ENCODE peak calls at places on chromosomes 1 and 21, in ten cellular contexts. Z is mesothelial cell of epicardium, E is astrocyte of the spinal cord, D is endothelial cell, L is neural progenitor cell, O is GM06990, R is ovary, J is right lobe of liver, M is pancreas, G is osteoblast. W is an unnamed sample.

GRCh38 chr1:202702088-202702487 is 8.2 kb downstream of the SYT2 start:
- DNase-seq in D (no peak), L (peak; percentile 39), R (no peak), G (no peak), O (no peak), M (no peak), J (no peak), Z (no peak), E (no peak), W (no peak)

GRCh38 chr1:40450491-40451237 is 388 bp downstream of the ZFP69B start:
- DNase-seq in D (no peak), R (peak; percentile 30), O (peak; percentile 84), Z (no peak), G (peak; percentile 82), M (peak; percentile 55), E (peak; percentile 76), L (peak; percentile 22), J (peak; percentile 62), W (peak; percentile 21)

GRCh38 chr1:200628223-200628868 is 7.8 kb upstream of the KIF14 start:
- DNase-seq in G (no peak), Z (no peak), J (no peak), L (no peak), R (no peak), E (no peak), O (peak; percentile 81), D (no peak), M (no peak), W (no peak)

GRCh38 chr21:17780539-17780938 is 38.6 kb downstream of the C21orf91 start:
- DNase-seq in G (no peak), J (no peak), M (no peak), L (peak; percentile 13), Z (no peak), R (no peak), D (no peak), E (no peak), O (peak; percentile 83), W (no peak)

GRCh38 chr1:64348270-64348669 is 121.7 kb upstream of the CACHD1 start:
- DNase-seq in G (no peak), M (no peak), E (no peak), Z (no peak), D (no peak), O (no peak), R (no peak), J (no peak), L (no peak), W (no peak)

GRCh38 chr1:183942933-183943693 is 94.4 kb downstream of the COLGALT2 start:
- DNase-seq in Z (no peak), J (no peak), R (no peak), D (no peak), L (peak; percentile 84), G (peak; percentile 93), O (no peak), M (no peak), E (peak; percentile 99), W (no peak)

GRCh38 chr1:199122532-199123311 is 483.9 kb downstream of the PTPRC start:
- DNase-seq in O (no peak), D (no peak), G (no peak), M (no peak), Z (no peak), R (no peak), E (peak; percentile 59), L (no peak), J (no peak), W (no peak)

GRCh38 chr1:117759535-117759934 is 153.7 kb downstream of the TENT5C start:
- DNase-seq in G (no peak), L (no peak), Z (no peak), R (no peak), M (no peak), E (no peak), J (no peak), D (no peak), O (no peak), W (no peak)

GRCh38 chr1:117388328-117388727 is 21.1 kb downstream of the MAN1A2 start:
- DNase-seq in G (no peak), Z (no peak), R (no peak), E (no peak), M (no peak), J (no peak), D (no peak), O (no peak), L (no peak), W (no peak)

GRCh38 chr1:174005032-174005431 is 17.1 kb downstream of the RC3H1 start:
- DNase-seq in E (peak; percentile 20), M (no peak), J (no peak), O (peak; percentile 66), D (no peak), R (no peak), G (peak; percentile 84), L (no peak), Z (no peak), W (no peak)

GRCh38 chr1:230702934-230703678 is 10.8 kb downstream of the AGT start:
- DNase-seq in E (no peak), R (no peak), Z (no peak), O (no peak), M (no peak), G (no peak), J (no peak), L (peak; percentile 14), D (no peak), W (no peak)

GRCh38 chr1:234186037-234186688 is 187.1 kb upstream of the COA6 start:
- DNase-seq in J (peak; percentile 82), M (no peak), G (no peak), L (no peak), E (peak; percentile 91), D (no peak), R (no peak), O (no peak), Z (no peak), W (no peak)

GRCh38 chr1:183757061-183757460 is 47.9 kb upstream of the RGL1 start:
- DNase-seq in E (peak; percentile 77), R (no peak), Z (no peak), D (no peak), O (no peak), J (no peak), G (peak; percentile 84), M (no peak), L (no peak), W (no peak)

GRCh38 chr1:22048351-22049192 is 3.9 kb upstream of the CDC42 start:
- DNase-seq in L (no peak), D (no peak), O (no peak), E (no peak), G (peak; percentile 86), J (no peak), Z (no peak), R (no peak), M (no peak), W (no peak)

GRCh38 chr21:34794686-34795085 is 125.9 kb downstream of the CLIC6 start:
- DNase-seq in O (no peak), Z (no peak), E (no peak), D (no peak), J (no peak), R (no peak), G (no peak), L (no peak), M (no peak), W (no peak)

GRCh38 chr1:168428063-168428731 is 115.6 kb downstream of the XCL2 start:
- DNase-seq in M (no peak), Z (no peak), D (no peak), O (no peak), R (peak; percentile 34), J (no peak), L (no peak), G (peak; percentile 87), E (no peak), W (no peak)

GRCh38 chr1:97243973-97244560 is 522.5 kb downstream of the PTBP2 start:
- DNase-seq in O (no peak), D (no peak), J (no peak), R (no peak), L (peak; percentile 15), E (peak; percentile 43), Z (no peak), M (no peak), G (no peak), W (no peak)
- TF ChIP-seq CTCF in O (peak; percentile 23), D (peak; percentile 79), J (peak; percentile 47), R (no peak), L (peak; percentile 64), E (peak; percentile 42), Z (peak; percentile 68), M (no peak), G (peak; percentile 56), W (peak; percentile 10)

DNA sequence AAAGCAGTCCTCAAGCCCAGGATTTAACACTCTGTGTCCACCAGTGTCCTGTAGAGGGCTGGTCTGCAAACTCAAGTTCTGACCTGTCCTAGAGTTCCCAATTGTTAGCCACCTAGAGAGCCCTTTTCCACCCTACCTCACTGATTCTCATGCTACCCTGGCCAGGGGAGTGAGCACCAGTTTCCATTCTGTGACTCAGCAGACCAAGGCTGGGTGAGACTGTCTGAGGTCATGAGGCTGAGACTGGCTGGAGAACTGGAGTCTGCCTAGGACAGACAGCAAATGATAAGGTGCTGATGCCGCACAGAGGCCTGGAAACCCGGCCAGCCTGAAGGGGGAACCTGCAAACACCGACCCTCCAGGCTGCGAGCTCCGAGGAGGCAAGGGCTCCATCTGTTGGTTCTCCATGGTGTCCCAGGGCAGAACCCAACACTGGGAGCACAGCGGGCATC is 13.7 kb downstream of the GLIS1 start:
- DNase-seq in R (no peak), L (peak; percentile 72), D (peak; percentile 57), M (no peak), G (peak; percentile 77), E (peak; percentile 67), J (no peak), Z (no peak), O (no peak), W (no peak)
- TF ChIP-seq CTCF in R (no peak), L (peak; percentile 55), D (no peak), M (no peak), G (no peak), E (peak; percentile 41), J (no peak), Z (no peak), O (peak; percentile 12), W (no peak)

DNA sequence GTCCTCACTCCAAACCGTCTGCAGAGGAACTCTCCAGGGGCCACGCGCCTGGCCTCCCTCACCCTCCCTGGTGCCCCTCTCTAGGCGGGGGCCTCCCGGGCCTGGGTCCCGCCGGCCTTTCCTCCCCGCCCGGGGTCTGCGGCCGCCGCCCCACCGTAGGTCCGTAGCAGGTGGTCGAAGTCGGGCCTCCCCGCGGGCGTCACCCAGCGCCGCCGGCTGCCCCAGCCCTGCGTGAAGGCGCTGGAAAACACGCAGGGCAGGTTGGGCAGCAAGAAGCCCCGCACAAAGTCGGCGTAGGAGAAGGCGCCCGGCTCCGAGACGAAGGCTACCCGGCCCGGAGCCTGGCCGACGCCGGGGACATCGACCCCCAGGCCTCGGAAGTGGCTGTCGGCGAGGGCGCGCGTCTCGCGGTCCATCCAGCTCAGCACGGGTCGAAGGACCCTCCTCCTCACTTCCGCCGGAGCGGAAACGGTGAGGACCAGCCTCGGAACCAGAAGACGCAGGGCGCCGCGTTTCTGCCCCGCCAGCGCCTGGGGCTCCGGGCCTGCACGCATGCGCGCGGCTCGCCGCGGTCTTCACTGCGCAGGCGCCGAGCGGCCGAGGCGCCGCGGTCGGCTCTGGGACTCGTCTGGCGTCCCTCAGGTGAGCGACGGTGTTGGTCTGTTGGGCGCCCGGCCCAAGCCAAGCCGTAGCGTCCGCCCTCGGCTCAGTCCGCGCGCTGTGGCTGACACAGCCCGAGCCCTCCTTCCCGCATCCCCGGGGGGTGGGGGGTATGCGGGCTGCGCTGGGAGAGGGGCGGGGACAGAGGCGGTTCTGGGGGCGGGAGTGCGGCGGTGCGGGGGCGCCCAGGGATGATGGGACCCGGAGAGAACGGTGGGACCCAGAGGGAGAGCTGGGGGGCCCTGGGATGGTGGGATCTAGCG is at the start of the genes JMJD4 and SNAP47:
- DNase-seq in J (peak; percentile 92), G (peak; percentile 100), Z (peak; percentile 85), D (peak; percentile 91), R (peak; percentile 95), L (peak; percentile 96), E (peak; percentile 93), O (peak; percentile 94), M (peak; percentile 98), W (no peak)
- TF ChIP-seq CTCF in J (no peak), G (no peak), Z (no peak), D (no peak), R (no peak), L (no peak), E (no peak), O (no peak), M (no peak), W (no peak)

GRCh38 chr1:208045410-208046252 is 134.7 kb upstream of the CD34 start:
- DNase-seq in D (no peak), Z (no peak), E (no peak), J (no peak), G (no peak), O (no peak), M (peak; percentile 82), L (no peak), R (no peak), W (no peak)
- TF ChIP-seq CTCF in D (no peak), Z (no peak), E (peak; percentile 8), J (no peak), G (no peak), O (peak; percentile 13), M (no peak), L (peak; percentile 18), R (no peak), W (no peak)